ENCODE peak calls at places on chromosomes 13 and 19, in eight cellular contexts. X is stomach; M is stimulated activated CD8-positive, alpha-beta memory T cell treated with anti-CD3 and anti-CD28 coated beads, Interleukin-7, amount 100 ng/mL, for 4 hours; J is T-helper 2 cell; R is NCI-H1417 treated with DMSO at 0.1 percent for 48 hours; C is DND-41; O is mammary epithelial cell; Q is HS-27A. F is an unnamed sample.

GRCh38 chr19:43675269-43675879 is 5.4 kb upstream of the PLAUR start:
- DNase-seq in X (peak), C (no peak), O (peak), R (no peak), Q (no peak), M (no peak), J (no peak), F (no peak)

GRCh38 chr13:113029487-113030258 is 60.7 kb downstream of the MCF2L start:
- DNase-seq in X (peak), C (peak), M (no peak), Q (no peak), O (no peak), R (no peak), J (peak), F (no peak)

GRCh38 chr13:95360052-95360451 is 58.8 kb upstream of the ABCC4 start:
- DNase-seq in O (no peak), Q (no peak), M (no peak), J (no peak), X (no peak), R (no peak), C (no peak), F (no peak)

GRCh38 chr13:74305876-74306275 is 171.7 kb upstream of the KLF12 start:
- DNase-seq in J (no peak), O (peak), Q (no peak), R (peak), X (no peak), C (no peak), M (no peak), F (peak)

GRCh38 chr19:8185343-8186068 is 23.7 kb upstream of the CERS4 start:
- DNase-seq in X (no peak), C (no peak), R (no peak), J (no peak), Q (no peak), M (no peak), O (no peak), F (no peak)

GRCh38 chr19:13172335-13173128 is 22.3 kb downstream of the IER2 start:
- DNase-seq in M (peak), Q (no peak), O (peak), C (no peak), X (peak), J (peak), R (no peak), F (no peak)

GRCh38 chr19:34733266-34733825 is 697 bp upstream of the ZNF181 start:
- DNase-seq in J (no peak), Q (no peak), M (no peak), O (no peak), X (no peak), C (peak), R (no peak), F (no peak)

GRCh38 chr13:43908156-43909126 is 28.7 kb downstream of the LACC1 start:
- DNase-seq in O (peak), M (no peak), R (peak), J (no peak), Q (peak), X (no peak), C (peak), F (peak)

GRCh38 chr13:107277911-107278310 is 710.0 kb upstream of the ARGLU1 start:
- DNase-seq in Q (no peak), R (no peak), O (no peak), X (no peak), M (no peak), J (no peak), C (no peak), F (no peak)

GRCh38 chr13:92767468-92767867 is 459.1 kb upstream of the GPC6 start:
- DNase-seq in X (no peak), O (no peak), J (no peak), M (no peak), C (no peak), R (no peak), Q (no peak), F (no peak)

GRCh38 chr19:16444273-16444597 is 27.5 kb downstream of the EPS15L1 start:
- DNase-seq in R (no peak), O (no peak), J (no peak), X (no peak), Q (no peak), C (no peak), M (no peak), F (no peak)

GRCh38 chr19:8194528-8195275 is 14.5 kb upstream of the CERS4 start:
- DNase-seq in J (peak), Q (no peak), O (peak), X (peak), M (no peak), C (no peak), R (no peak), F (no peak)

GRCh38 chr19:17246681-17247425 is 1.1 kb upstream of the NR2F6 start:
- DNase-seq in R (no peak), C (no peak), X (peak), J (no peak), M (no peak), Q (no peak), O (peak), F (no peak)

GRCh38 chr19:42131149-42132029 is 857 bp downstream of the POU2F2 start:
- DNase-seq in C (no peak), R (no peak), Q (no peak), O (no peak), X (no peak), M (no peak), J (no peak), F (no peak)

GRCh38 chr13:44974056-44974798 is 15.0 kb downstream of the NUFIP1 start:
- DNase-seq in R (no peak), C (no peak), J (no peak), Q (no peak), O (peak), X (peak), M (no peak), F (no peak)

GRCh38 chr13:88908896-88909535 is 1237.8 kb downstream of the SLITRK5 start:
- DNase-seq in O (peak), C (no peak), J (no peak), M (no peak), R (peak), Q (no peak), X (no peak), F (no peak)

GRCh38 chr19:913080-913748 is at the start of gene R3HDM4:
- DNase-seq in Q (no peak), X (peak), C (peak), R (no peak), O (peak), M (peak), J (peak), F (no peak)

GRCh38 chr19:14672043-14672872 is 2.4 kb downstream of the ADGRE3 start:
- DNase-seq in R (no peak), M (no peak), X (no peak), Q (no peak), C (no peak), J (no peak), O (no peak), F (no peak)

GRCh38 chr19:11204943-11205349 is 7.6 kb upstream of the KANK2 start:
- DNase-seq in M (no peak), R (no peak), X (no peak), O (peak), C (no peak), Q (peak), J (no peak), F (no peak)

GRCh38 chr19:19540707-19541515 is 2.8 kb downstream of the CILP2 start:
- DNase-seq in R (no peak), Q (no peak), M (peak), O (peak), C (peak), X (peak), J (peak), F (no peak)

GRCh38 chr19:19847781-19848180 is 17.9 kb upstream of the ZNF253 start:
- DNase-seq in J (no peak), O (no peak), X (no peak), R (no peak), C (no peak), M (no peak), Q (no peak), F (no peak)

GRCh38 chr13:51041126-51041525 is 69.9 kb downstream of the C13orf42 start:
- DNase-seq in Q (no peak), O (no peak), R (no peak), C (no peak), X (no peak), M (no peak), J (no peak), F (peak)

GRCh38 chr13:40306817-40307216 is 359.6 kb downstream of the FOXO1 start:
- DNase-seq in C (no peak), R (no peak), Q (no peak), X (no peak), M (peak), O (peak), J (peak), F (no peak)

GRCh38 chr19:48354332-48354992 is 9.3 kb downstream of the TMEM143 start:
- DNase-seq in O (no peak), C (no peak), M (no peak), Q (no peak), J (no peak), X (no peak), R (no peak), F (no peak)

GRCh38 chr13:50119593-50119992 is 104.3 kb downstream of the KCNRG start:
- DNase-seq in J (no peak), Q (no peak), R (no peak), M (no peak), X (no peak), C (no peak), O (no peak), F (no peak)

GRCh38 chr13:90055121-90055520 is 1292.4 kb upstream of the MIR17HG start:
- DNase-seq in M (no peak), J (no peak), C (no peak), R (no peak), X (no peak), O (peak), Q (no peak), F (no peak)

GRCh38 chr19:40080289-40080688 is 10.5 kb downstream of the ZNF780A start:
- DNase-seq in J (no peak), Q (no peak), O (no peak), M (no peak), R (no peak), C (no peak), X (no peak), F (no peak)

GRCh38 chr19:34368338-34368737 is 3.3 kb downstream of the GPI start:
- DNase-seq in O (no peak), X (no peak), M (no peak), C (no peak), J (no peak), R (no peak), Q (no peak), F (no peak)

F was measured in NCI-H2107.